ENCODE peak calls at places on chromosomes 12 and 14, in nine cellular contexts. B is NB4, W is stomach, L is transverse colon, V is uterus, Q is upper lobe of left lung, A is esophagus muscularis mucosa, T is heart left ventricle, J is H54. G is an unnamed sample.

GRCh38 chr12:114692558-114693531 is 8.9 kb upstream of the TBX3 start:
- DNase-seq in B (no peak), W (no peak), L (no peak), V (no peak), Q (no peak), A (no peak), T (no peak), J (no peak), G (no peak)

GRCh38 chr14:91935621-91936020 is 11.9 kb downstream of the FBLN5 start:
- DNase-seq in B (no peak), W (no peak), L (no peak), V (no peak), Q (no peak), A (no peak), T (no peak), J (no peak), G (no peak)

GRCh38 chr12:90896164-90896563 is 58.8 kb downstream of the CCER1 start:
- DNase-seq in B (no peak), W (no peak), L (no peak), V (no peak), Q (no peak), A (no peak), T (no peak), J (no peak), G (no peak)

GRCh38 chr14:47442206-47442605 is 233.2 kb downstream of the MDGA2 start:
- DNase-seq in B (peak), W (no peak), L (no peak), V (no peak), Q (no peak), A (no peak), T (no peak), J (peak), G (no peak)

GRCh38 chr14:54002653-54003052 is 46.0 kb upstream of the BMP4 start:
- DNase-seq in B (no peak), W (no peak), L (no peak), V (no peak), Q (no peak), A (no peak), T (no peak), J (no peak), G (no peak)

GRCh38 chr12:122850695-122851350 is 15.6 kb downstream of the HIP1R start:
- DNase-seq in B (peak), W (no peak), L (no peak), V (no peak), Q (no peak), A (no peak), T (no peak), J (no peak), G (no peak)

GRCh38 chr14:26621807-26622560 is 24.2 kb upstream of the NOVA1 start:
- DNase-seq in B (no peak), W (no peak), L (no peak), V (no peak), Q (no peak), A (no peak), T (no peak), J (no peak), G (no peak)

GRCh38 chr12:53492188-53492587 is 7.1 kb downstream of the MAP3K12 start:
- DNase-seq in B (no peak), W (no peak), L (no peak), V (peak), Q (peak), A (no peak), T (no peak), J (no peak), G (peak)

GRCh38 chr12:82708507-82708906 is 21.8 kb downstream of the TMTC2 start:
- DNase-seq in B (no peak), W (no peak), L (peak), V (peak), Q (no peak), A (no peak), T (peak), J (no peak), G (no peak)

GRCh38 chr12:114478891-114479290 is 72.9 kb upstream of the TBX5 start:
- DNase-seq in B (no peak), W (no peak), L (no peak), V (no peak), Q (no peak), A (no peak), T (no peak), J (no peak), G (no peak)

GRCh38 chr12:82357845-82358199 is 365 bp downstream of the CCDC59 start:
- DNase-seq in B (no peak), W (no peak), L (no peak), V (no peak), Q (no peak), A (no peak), T (no peak), J (no peak), G (peak)

GRCh38 chr12:47190271-47190750 is 110.6 kb upstream of the AMIGO2 start:
- DNase-seq in B (peak), W (no peak), L (no peak), V (no peak), Q (no peak), A (no peak), T (no peak), J (peak), G (peak)

GRCh38 chr12:14767617-14768016 is 35.7 kb downstream of the WBP11 start:
- DNase-seq in B (no peak), W (no peak), L (no peak), V (no peak), Q (no peak), A (no peak), T (no peak), J (no peak), G (no peak)

GRCh38 chr12:27186240-27186839 is 57.7 kb upstream of the STK38L start:
- DNase-seq in B (no peak), W (no peak), L (no peak), V (no peak), Q (no peak), A (no peak), T (no peak), J (no peak), G (no peak)

GRCh38 chr14:67820428-67820881 is 876 bp downstream of the RAD51B start:
- DNase-seq in B (peak), W (no peak), L (peak), V (no peak), Q (no peak), A (no peak), T (no peak), J (no peak), G (peak)

GRCh38 chr12:132827763-132828703 is 636 bp downstream of the GOLGA3 start:
- DNase-seq in B (peak), W (peak), L (peak), V (no peak), Q (no peak), A (no peak), T (peak), J (peak), G (peak)

GRCh38 chr12:116384629-116385485 is 107.4 kb upstream of the MED13L start:
- DNase-seq in B (peak), W (no peak), L (no peak), V (no peak), Q (no peak), A (no peak), T (no peak), J (no peak), G (no peak)

GRCh38 chr14:38065101-38065762 is 142.5 kb upstream of the SSTR1 start:
- DNase-seq in B (no peak), W (no peak), L (no peak), V (no peak), Q (no peak), A (no peak), T (peak), J (no peak), G (no peak)

GRCh38 chr12:127280393-127281275 is 986.3 kb upstream of the TMEM132C start:
- DNase-seq in B (no peak), W (peak), L (peak), V (no peak), Q (peak), A (no peak), T (peak), J (no peak), G (peak)

GRCh38 chr12:77847060-77847541 is 16.4 kb downstream of the NAV3 start:
- DNase-seq in B (peak), W (no peak), L (no peak), V (no peak), Q (no peak), A (no peak), T (no peak), J (no peak), G (no peak)

GRCh38 chr12:54364413-54364812 is at the start of gene GPR84:
- DNase-seq in B (peak), W (no peak), L (no peak), V (no peak), Q (no peak), A (no peak), T (no peak), J (no peak), G (no peak)

GRCh38 chr12:101200824-101201223 is 9.2 kb downstream of the SLC5A8 start:
- DNase-seq in B (no peak), W (no peak), L (no peak), V (no peak), Q (no peak), A (no peak), T (no peak), J (no peak), G (no peak)

GRCh38 chr14:105155681-105156413 is 12.7 kb downstream of the JAG2 start:
- DNase-seq in B (no peak), W (no peak), L (no peak), V (no peak), Q (peak), A (no peak), T (no peak), J (no peak), G (no peak)

GRCh38 chr14:37452323-37452722 is 142.7 kb downstream of the FOXA1 start:
- DNase-seq in B (no peak), W (no peak), L (no peak), V (no peak), Q (no peak), A (no peak), T (no peak), J (no peak), G (no peak)

GRCh38 chr12:57771271-57771872 is 533 bp downstream of the METTL1 start:
- DNase-seq in B (peak), W (peak), L (peak), V (peak), Q (no peak), A (peak), T (peak), J (peak), G (peak)

GRCh38 chr12:113403435-113404415 is at the start of gene SDS:
- DNase-seq in B (peak), W (peak), L (peak), V (no peak), Q (no peak), A (no peak), T (peak), J (no peak), G (peak)

GRCh38 chr14:61420326-61420725 is 98.9 kb downstream of the PRKCH start:
- DNase-seq in B (no peak), W (no peak), L (no peak), V (no peak), Q (no peak), A (peak), T (no peak), J (peak), G (no peak)

GRCh38 chr14:68815288-68816182 is 22.7 kb upstream of the ZFP36L1 start:
- DNase-seq in B (no peak), W (no peak), L (no peak), V (no peak), Q (peak), A (no peak), T (no peak), J (no peak), G (no peak)

GRCh38 chr12:105855691-105856405 is 282.9 kb downstream of the NUAK1 start:
- DNase-seq in B (no peak), W (no peak), L (no peak), V (no peak), Q (no peak), A (no peak), T (no peak), J (no peak), G (no peak)

GRCh38 chr12:121576851-121577391 is 3.9 kb downstream of the KDM2B start:
- DNase-seq in B (peak), W (no peak), L (no peak), V (peak), Q (no peak), A (no peak), T (no peak), J (no peak), G (no peak)

GRCh38 chr14:40139657-40140056 is 707.4 kb upstream of the FBXO33 start:
- DNase-seq in B (no peak), W (no peak), L (no peak), V (no peak), Q (no peak), A (no peak), T (no peak), J (no peak), G (no peak)

GRCh38 chr14:32661216-32661615 is 277.5 kb upstream of the NPAS3 start:
- DNase-seq in B (no peak), W (no peak), L (no peak), V (no peak), Q (no peak), A (no peak), T (no peak), J (no peak), G (no peak)

GRCh38 chr14:32654106-32654505 is 284.6 kb upstream of the NPAS3 start:
- DNase-seq in B (no peak), W (no peak), L (no peak), V (no peak), Q (no peak), A (no peak), T (no peak), J (no peak), G (no peak)

GRCh38 chr14:32662234-32662633 is 276.4 kb upstream of the NPAS3 start:
- DNase-seq in B (no peak), W (no peak), L (no peak), V (no peak), Q (no peak), A (no peak), T (no peak), J (no peak), G (no peak)

GRCh38 chr14:32656609-32657008 is 282.1 kb upstream of the NPAS3 start:
- DNase-seq in B (no peak), W (no peak), L (no peak), V (no peak), Q (no peak), A (no peak), T (no peak), J (no peak), G (no peak)

DNA sequence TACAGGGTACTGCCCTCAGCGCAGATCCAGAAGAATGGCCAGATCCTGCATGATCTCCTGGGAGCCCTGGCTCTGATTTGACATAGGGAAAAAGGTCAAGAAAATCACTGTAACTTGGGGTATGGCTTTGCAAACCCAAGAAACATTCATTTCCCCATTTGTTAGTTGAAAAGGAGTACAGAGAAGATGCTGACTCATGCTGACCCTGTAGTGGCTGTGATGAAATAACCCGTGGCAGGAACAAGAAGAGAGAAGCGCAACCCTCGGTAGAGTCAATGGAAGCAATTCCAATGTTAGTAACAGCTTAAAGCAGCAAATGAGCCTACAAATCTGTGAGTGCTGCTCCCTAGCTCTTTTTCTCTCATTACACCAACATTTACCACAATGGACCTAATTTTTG is 281.6 kb upstream of the NPAS3 start:
- DNase-seq in B (peak), W (no peak), L (peak), V (no peak), Q (no peak), A (no peak), T (peak), J (no peak), G (peak)
- TF ChIP-seq POLR2A in B (no peak), W (no peak), L (no peak), V (no peak), Q (no peak), A (no peak), T (no peak), J (no peak), G (no peak)

GRCh38 chr12:52045794-52046199 is 5.4 kb upstream of the NR4A1 start:
- DNase-seq in B (peak), W (peak), L (peak), V (no peak), Q (peak), A (no peak), T (peak), J (no peak), G (peak)

GRCh38 chr12:52043386-52044212 is 7.6 kb upstream of the NR4A1 start:
- DNase-seq in B (no peak), W (no peak), L (no peak), V (no peak), Q (peak), A (no peak), T (peak), J (no peak), G (no peak)

GRCh38 chr12:52042706-52043385 is 8.4 kb upstream of the NR4A1 start:
- DNase-seq in B (no peak), W (no peak), L (no peak), V (no peak), Q (no peak), A (no peak), T (no peak), J (no peak), G (no peak)

GRCh38 chr12:52046859-52047258 is 4.4 kb upstream of the NR4A1 start:
- DNase-seq in B (no peak), W (no peak), L (no peak), V (no peak), Q (no peak), A (no peak), T (no peak), J (no peak), G (no peak)

DNA sequence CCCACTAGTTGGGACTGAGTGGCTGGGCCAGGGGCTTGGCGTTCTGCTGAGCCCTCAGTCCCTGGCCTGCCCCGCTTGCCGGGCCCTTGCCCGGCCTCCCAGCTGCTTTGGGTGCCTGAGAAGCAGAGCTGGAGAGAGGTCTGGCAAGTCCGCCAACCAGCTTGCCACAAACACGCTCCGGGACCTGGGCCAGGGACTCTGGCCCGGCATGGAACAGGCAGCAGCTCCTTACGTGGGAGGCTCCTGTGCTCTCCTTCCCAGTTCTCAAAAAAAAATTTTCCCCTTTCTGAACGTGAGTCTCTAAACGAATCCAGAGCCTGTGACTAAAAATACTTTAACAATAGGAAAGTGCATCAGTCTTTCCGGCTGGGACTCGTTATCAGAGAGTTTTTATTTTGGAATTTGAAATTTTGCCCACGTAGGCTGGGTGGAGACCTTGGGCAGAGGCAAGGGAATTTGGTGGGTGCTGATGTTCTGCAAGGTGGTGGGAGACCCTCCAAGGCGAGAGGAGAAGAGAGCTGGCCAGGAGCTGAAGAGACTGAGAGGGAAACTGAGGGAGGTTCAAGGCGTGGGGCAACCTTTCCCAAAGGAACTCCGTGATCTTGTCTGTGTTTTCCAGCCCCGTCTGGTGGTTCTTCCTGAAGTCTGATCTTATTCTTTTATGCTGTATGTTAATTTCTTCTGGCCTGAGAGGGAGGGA is 6.8 kb upstream of the NR4A1 start:
- DNase-seq in B (no peak), W (peak), L (peak), V (peak), Q (peak), A (no peak), T (peak), J (no peak), G (no peak)
- TF ChIP-seq POLR2A in B (no peak), W (no peak), L (no peak), V (peak), Q (no peak), A (no peak), T (peak), J (no peak), G (no peak)

GRCh38 chr14:22849212-22849819 is 12.9 kb downstream of the MMP14 start:
- DNase-seq in B (no peak), W (peak), L (peak), V (peak), Q (peak), A (no peak), T (peak), J (no peak), G (no peak)

GRCh38 chr14:22852599-22852939 is 16.2 kb downstream of the MMP14 start:
- DNase-seq in B (no peak), W (no peak), L (no peak), V (peak), Q (no peak), A (no peak), T (no peak), J (no peak), G (no peak)

GRCh38 chr14:22848391-22849164 is 12.2 kb downstream of the MMP14 start:
- DNase-seq in B (no peak), W (peak), L (peak), V (peak), Q (peak), A (peak), T (peak), J (no peak), G (no peak)

GRCh38 chr14:22852940-22853767 is 16.8 kb downstream of the MMP14 start:
- DNase-seq in B (peak), W (peak), L (peak), V (peak), Q (peak), A (peak), T (peak), J (peak), G (peak)

DNA sequence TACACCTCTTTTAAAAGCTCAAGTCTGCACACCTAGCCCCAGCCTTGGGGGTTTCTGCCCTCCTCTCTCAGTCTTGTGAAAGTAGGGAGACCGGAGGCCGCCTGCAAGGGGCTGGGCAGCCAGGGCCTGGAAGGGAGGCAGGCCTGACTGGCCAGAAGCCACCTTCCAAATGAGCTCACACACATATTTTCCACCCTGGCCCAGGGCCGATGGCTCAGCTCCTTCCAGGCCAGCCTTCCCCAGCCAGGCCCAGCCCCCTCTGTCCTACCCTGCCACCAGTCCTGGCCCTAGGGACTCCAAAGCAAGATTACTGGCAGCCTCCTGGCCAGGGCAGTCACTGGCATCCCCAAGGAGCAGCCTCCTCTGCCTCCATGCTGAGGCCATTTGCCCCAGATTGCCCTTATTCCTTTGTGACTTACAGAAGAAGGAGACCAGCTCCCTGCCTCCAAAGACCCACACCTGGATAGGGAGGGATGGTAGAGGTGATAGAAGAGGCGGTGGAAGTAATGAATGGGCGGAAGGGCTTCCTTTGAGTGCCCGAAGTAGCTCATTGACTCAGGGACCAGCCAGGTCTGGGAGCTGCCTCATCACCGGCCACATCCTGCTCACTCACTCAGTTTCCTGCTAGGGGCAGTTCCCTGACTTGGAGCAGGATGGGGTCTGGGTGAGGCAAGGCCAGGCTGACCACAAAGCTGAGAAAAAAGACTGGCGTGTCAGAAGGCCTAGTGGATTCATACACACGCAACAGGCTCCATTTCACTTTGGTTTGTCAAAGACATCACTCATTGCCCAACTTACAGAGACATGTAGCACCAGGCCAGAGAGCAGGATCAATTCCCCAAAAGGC is 14.8 kb downstream of the MMP14 start:
- DNase-seq in B (peak), W (peak), L (peak), V (peak), Q (peak), A (peak), T (peak), J (peak), G (no peak)
- TF ChIP-seq POLR2A in B (no peak), W (no peak), L (no peak), V (peak), Q (no peak), A (no peak), T (no peak), J (peak), G (no peak)

GRCh38 chr12:25054076-25054782 is 105.3 kb upstream of the BCAT1 start:
- DNase-seq in B (peak), W (no peak), L (no peak), V (no peak), Q (no peak), A (no peak), T (no peak), J (no peak), G (peak)

GRCh38 chr12:25051583-25052190 is 102.8 kb upstream of the BCAT1 start:
- DNase-seq in B (peak), W (no peak), L (peak), V (no peak), Q (no peak), A (no peak), T (no peak), J (no peak), G (peak)

GRCh38 chr12:25051171-25051570 is 102.3 kb upstream of the BCAT1 start:
- DNase-seq in B (no peak), W (no peak), L (no peak), V (no peak), Q (no peak), A (no peak), T (no peak), J (no peak), G (peak)

GRCh38 chr12:25053021-25053271 is 104.0 kb upstream of the BCAT1 start:
- DNase-seq in B (peak), W (no peak), L (no peak), V (no peak), Q (no peak), A (no peak), T (no peak), J (no peak), G (no peak)

GRCh38 chr12:25052191-25053020 is 103.5 kb upstream of the BCAT1 start:
- DNase-seq in B (peak), W (no peak), L (peak), V (no peak), Q (no peak), A (no peak), T (no peak), J (no peak), G (peak)
- TF ChIP-seq POLR2A in B (peak), W (no peak), L (peak), V (no peak), Q (peak), A (no peak), T (no peak), J (no peak), G (peak)